ENCODE peak calls at places on chromosomes 16 and 17, in ten cellular contexts. I, S, Y, W, G, C, O, M, E and R are unnamed samples.

GRCh38 chr16:86577314-86577971 is 906 bp upstream of the FOXL1 start:
- DNase-seq in S (no peak), E (no peak), M (no peak), G (no peak), I (no peak), W (no peak), Y (no peak), O (no peak), C (no peak), R (no peak)

GRCh38 chr17:34725740-34726139 is 146.4 kb downstream of the TMEM132E start:
- DNase-seq in I (no peak), M (no peak), O (peak; percentile 1), E (no peak), G (no peak), S (no peak), W (no peak), C (no peak), Y (no peak), R (no peak)

GRCh38 chr17:31390426-31390747 is 1.1 kb upstream of the RAB11FIP4 start:
- DNase-seq in C (no peak), G (no peak), W (no peak), O (no peak), I (no peak), M (no peak), Y (no peak), S (no peak), E (no peak), R (no peak)

GRCh38 chr17:20996724-20997615 is 45.8 kb downstream of the USP22 start:
- DNase-seq in G (no peak), E (no peak), C (no peak), W (no peak), Y (no peak), M (no peak), S (no peak), O (no peak), I (no peak), R (no peak)

GRCh38 chr17:64326030-64326419 is 63.0 kb upstream of the TEX2 start:
- DNase-seq in E (no peak), O (no peak), M (no peak), G (no peak), C (no peak), Y (no peak), W (no peak), S (no peak), I (no peak), R (no peak)

GRCh38 chr16:67304006-67304405 is 22.5 kb downstream of the KCTD19 start:
- DNase-seq in O (no peak), W (no peak), C (no peak), G (no peak), E (no peak), S (no peak), M (no peak), Y (no peak), I (no peak), R (no peak)

GRCh38 chr17:17088511-17089205 is 46.4 kb downstream of the MPRIP start:
- DNase-seq in I (no peak), C (no peak), W (no peak), G (peak; percentile 8), S (no peak), E (no peak), M (no peak), Y (no peak), O (no peak), R (no peak)

GRCh38 chr17:2745317-2746037 is 4.0 kb downstream of the CCDC92B start:
- DNase-seq in C (no peak), G (no peak), S (no peak), W (no peak), O (peak; percentile 59), M (no peak), I (no peak), Y (no peak), E (no peak), R (no peak)

GRCh38 chr17:1612400-1612799 is 16.2 kb downstream of the SLC43A2 start:
- DNase-seq in S (no peak), G (no peak), C (no peak), M (no peak), E (no peak), I (no peak), O (no peak), W (no peak), Y (no peak), R (no peak)

GRCh38 chr17:31704483-31704882 is 154.6 kb downstream of the COPRS start:
- DNase-seq in Y (no peak), G (no peak), W (no peak), C (no peak), E (no peak), I (no peak), O (no peak), M (no peak), S (no peak), R (no peak)

GRCh38 chr16:4081577-4082021 is 34.6 kb downstream of the ADCY9 start:
- DNase-seq in Y (no peak), M (peak; percentile 51), C (no peak), G (no peak), O (no peak), I (peak; percentile 49), S (peak; percentile 16), E (peak; percentile 35), W (no peak), R (no peak)

GRCh38 chr17:63881935-63882601 is at the start of gene GH2:
- DNase-seq in S (peak; percentile 49), E (peak; percentile 61), W (no peak), O (no peak), C (peak; percentile 74), Y (peak; percentile 76), I (no peak), M (peak; percentile 66), G (peak; percentile 28), R (peak; percentile 79)